ENCODE peak calls at places on chromosomes 11 and 22, in four cellular contexts. One of them, this sample, is unnamed.
A peak's percentile ranks its signal among the peaks of the same experiment; 100 is the strongest.

GRCh38 chr22:40813912-40814315 is 5.2 kb downstream of the SLC25A17 start:
- DNase-seq in dermis blood vessel endothelial cell: no peak
- DNase-seq in AG04450: no peak
- DNase-seq in natural killer cell: no peak
- DNase-seq in this sample: no peak

GRCh38 chr11:102320166-102320565 is 2.9 kb downstream of the BIRC3 start:
- DNase-seq in dermis blood vessel endothelial cell: no peak
- DNase-seq in AG04450: no peak
- DNase-seq in natural killer cell: no peak
- DNase-seq in this sample: no peak

GRCh38 chr11:44944853-44945235 is 5.8 kb downstream of the TP53I11 start:
- DNase-seq in dermis blood vessel endothelial cell: no peak
- DNase-seq in AG04450: no peak
- DNase-seq in natural killer cell: no peak
- DNase-seq in this sample: no peak

GRCh38 chr22:31284241-31284745 is 8.0 kb downstream of the PIK3IP1 start:
- DNase-seq in dermis blood vessel endothelial cell: peak; percentile 19
- DNase-seq in AG04450: no peak
- DNase-seq in natural killer cell: no peak
- DNase-seq in this sample: no peak

GRCh38 chr11:6258571-6258998 is 1.1 kb upstream of the CCKBR start:
- DNase-seq in dermis blood vessel endothelial cell: no peak
- DNase-seq in AG04450: no peak
- DNase-seq in natural killer cell: no peak
- DNase-seq in this sample: no peak

GRCh38 chr11:76067099-76067498 is 139.2 kb downstream of the WNT11 start:
- DNase-seq in dermis blood vessel endothelial cell: peak; percentile 18
- DNase-seq in AG04450: no peak
- DNase-seq in natural killer cell: no peak
- DNase-seq in this sample: no peak

GRCh38 chr22:46107089-46107664 is 43.1 kb upstream of the PPARA start:
- DNase-seq in dermis blood vessel endothelial cell: no peak
- DNase-seq in AG04450: no peak
- DNase-seq in natural killer cell: no peak
- DNase-seq in this sample: no peak

GRCh38 chr22:23431337-23432072 is 148.6 kb downstream of the IGLL1 start:
- DNase-seq in dermis blood vessel endothelial cell: no peak
- DNase-seq in AG04450: no peak
- DNase-seq in natural killer cell: no peak
- DNase-seq in this sample: no peak

GRCh38 chr11:68212421-68213134 is 518 bp downstream of the KMT5B start:
- DNase-seq in dermis blood vessel endothelial cell: peak; percentile 80
- DNase-seq in AG04450: peak; percentile 43
- DNase-seq in natural killer cell: peak; percentile 64
- DNase-seq in this sample: peak; percentile 85

GRCh38 chr11:64890084-64890944 is 11.9 kb upstream of the EHD1 start:
- DNase-seq in dermis blood vessel endothelial cell: no peak
- DNase-seq in AG04450: no peak
- DNase-seq in natural killer cell: no peak
- DNase-seq in this sample: no peak

GRCh38 chr22:50702821-50703725 is 30.4 kb downstream of the SHANK3 start:
- DNase-seq in dermis blood vessel endothelial cell: no peak
- DNase-seq in AG04450: no peak
- DNase-seq in natural killer cell: no peak
- DNase-seq in this sample: no peak

GRCh38 chr11:67468056-67468455 is 995 bp downstream of the TMEM134 start:
- DNase-seq in dermis blood vessel endothelial cell: no peak
- DNase-seq in AG04450: no peak
- DNase-seq in natural killer cell: no peak
- DNase-seq in this sample: no peak